ENCODE peak calls at places on chromosomes 3 and 15, in nine cellular contexts. One of them, this sample, is unnamed.

GRCh38 chr15:20348291-20348899 is 193.2 kb downstream of the GOLGA6L6 start:
- DNase-seq in vagina: peak
- DNase-seq in sigmoid colon: peak
- DNase-seq in Panc1: no peak
- DNase-seq in HepG2: no peak
- DNase-seq in breast epithelium: no peak
- DNase-seq in transverse colon: no peak
- DNase-seq in HL-60: no peak
- DNase-seq in GM12878: no peak
- DNase-seq in this sample: no peak

GRCh38 chr15:29871401-29871800 is 49.1 kb upstream of the TJP1 start:
- DNase-seq in HL-60: no peak
- DNase-seq in Panc1: no peak
- DNase-seq in vagina: no peak
- DNase-seq in transverse colon: no peak
- DNase-seq in HepG2: no peak
- DNase-seq in breast epithelium: no peak
- DNase-seq in GM12878: no peak
- DNase-seq in sigmoid colon: no peak
- DNase-seq in this sample: no peak

GRCh38 chr3:137709011-137709601 is 55.0 kb upstream of the SOX14 start:
- DNase-seq in Panc1: no peak
- DNase-seq in breast epithelium: no peak
- DNase-seq in HepG2: peak
- DNase-seq in sigmoid colon: no peak
- DNase-seq in vagina: no peak
- DNase-seq in transverse colon: no peak
- DNase-seq in HL-60: no peak
- DNase-seq in GM12878: no peak
- DNase-seq in this sample: peak

GRCh38 chr3:141491929-141492328 is 5.1 kb downstream of the RASA2 start:
- DNase-seq in sigmoid colon: no peak
- DNase-seq in HL-60: no peak
- DNase-seq in breast epithelium: no peak
- DNase-seq in Panc1: no peak
- DNase-seq in GM12878: no peak
- DNase-seq in HepG2: no peak
- DNase-seq in transverse colon: no peak
- DNase-seq in vagina: no peak
- DNase-seq in this sample: no peak

GRCh38 chr15:60419752-60420151 is 22.0 kb upstream of the ANXA2 start:
- DNase-seq in HL-60: no peak
- DNase-seq in transverse colon: no peak
- DNase-seq in sigmoid colon: no peak
- DNase-seq in breast epithelium: no peak
- DNase-seq in Panc1: no peak
- DNase-seq in HepG2: no peak
- DNase-seq in GM12878: no peak
- DNase-seq in vagina: no peak
- DNase-seq in this sample: no peak

GRCh38 chr15:33872761-33873106 is 95.6 kb upstream of the CHRM5 start:
- DNase-seq in sigmoid colon: no peak
- DNase-seq in GM12878: no peak
- DNase-seq in HL-60: no peak
- DNase-seq in breast epithelium: no peak
- DNase-seq in transverse colon: no peak
- DNase-seq in vagina: no peak
- DNase-seq in HepG2: no peak
- DNase-seq in Panc1: no peak
- DNase-seq in this sample: no peak

GRCh38 chr15:45645026-45645980 is 10.5 kb downstream of the SQOR start:
- DNase-seq in transverse colon: peak
- DNase-seq in HepG2: no peak
- DNase-seq in HL-60: peak
- DNase-seq in sigmoid colon: no peak
- DNase-seq in breast epithelium: no peak
- DNase-seq in Panc1: no peak
- DNase-seq in GM12878: no peak
- DNase-seq in vagina: no peak
- DNase-seq in this sample: no peak

GRCh38 chr15:64904189-64904588 is 7.5 kb upstream of the ANKDD1A start:
- DNase-seq in Panc1: no peak
- DNase-seq in GM12878: no peak
- DNase-seq in vagina: no peak
- DNase-seq in breast epithelium: no peak
- DNase-seq in transverse colon: no peak
- DNase-seq in sigmoid colon: no peak
- DNase-seq in HepG2: no peak
- DNase-seq in HL-60: no peak
- DNase-seq in this sample: no peak

GRCh38 chr3:53597136-53597915 is 102.9 kb downstream of the CACNA1D start:
- DNase-seq in HepG2: no peak
- DNase-seq in vagina: peak
- DNase-seq in Panc1: no peak
- DNase-seq in breast epithelium: no peak
- DNase-seq in HL-60: no peak
- DNase-seq in transverse colon: no peak
- DNase-seq in GM12878: no peak
- DNase-seq in sigmoid colon: no peak
- DNase-seq in this sample: no peak

GRCh38 chr3:171049831-171050444 is 23.4 kb upstream of the SLC2A2 start:
- DNase-seq in Panc1: no peak
- DNase-seq in sigmoid colon: no peak
- DNase-seq in GM12878: peak
- DNase-seq in transverse colon: peak
- DNase-seq in vagina: no peak
- DNase-seq in HL-60: peak
- DNase-seq in HepG2: peak
- DNase-seq in breast epithelium: no peak
- DNase-seq in this sample: no peak

GRCh38 chr3:188077160-188077812 is 76.7 kb upstream of the LPP start:
- DNase-seq in sigmoid colon: peak
- DNase-seq in transverse colon: no peak
- DNase-seq in vagina: no peak
- DNase-seq in HL-60: no peak
- DNase-seq in GM12878: no peak
- DNase-seq in breast epithelium: peak
- DNase-seq in Panc1: no peak
- DNase-seq in HepG2: no peak
- DNase-seq in this sample: no peak

GRCh38 chr3:36923523-36923943 is 21.3 kb downstream of the TRANK1 start:
- DNase-seq in breast epithelium: no peak
- DNase-seq in transverse colon: no peak
- DNase-seq in HepG2: no peak
- DNase-seq in Panc1: no peak
- DNase-seq in vagina: peak
- DNase-seq in GM12878: no peak
- DNase-seq in sigmoid colon: no peak
- DNase-seq in HL-60: peak
- DNase-seq in this sample: no peak

GRCh38 chr15:41993447-41994170 is 21.3 kb upstream of the EHD4 start:
- DNase-seq in transverse colon: no peak
- DNase-seq in breast epithelium: no peak
- DNase-seq in Panc1: no peak
- DNase-seq in vagina: no peak
- DNase-seq in HepG2: no peak
- DNase-seq in GM12878: no peak
- DNase-seq in HL-60: no peak
- DNase-seq in sigmoid colon: no peak
- DNase-seq in this sample: no peak

GRCh38 chr3:4836516-4836915 is 142.7 kb upstream of the BHLHE40 start:
- DNase-seq in HL-60: no peak
- DNase-seq in HepG2: no peak
- DNase-seq in Panc1: no peak
- DNase-seq in transverse colon: no peak
- DNase-seq in vagina: no peak
- DNase-seq in breast epithelium: no peak
- DNase-seq in GM12878: no peak
- DNase-seq in sigmoid colon: no peak
- DNase-seq in this sample: no peak

GRCh38 chr3:184953396-184953795 is 141.4 kb downstream of the VPS8 start:
- DNase-seq in breast epithelium: no peak
- DNase-seq in transverse colon: no peak
- DNase-seq in sigmoid colon: no peak
- DNase-seq in vagina: no peak
- DNase-seq in Panc1: no peak
- DNase-seq in GM12878: no peak
- DNase-seq in HepG2: no peak
- DNase-seq in HL-60: no peak
- DNase-seq in this sample: no peak

GRCh38 chr3:25151497-25151896 is 276.6 kb upstream of the RARB start:
- DNase-seq in HepG2: no peak
- DNase-seq in GM12878: no peak
- DNase-seq in transverse colon: no peak
- DNase-seq in HL-60: no peak
- DNase-seq in breast epithelium: no peak
- DNase-seq in sigmoid colon: no peak
- DNase-seq in vagina: no peak
- DNase-seq in Panc1: no peak
- DNase-seq in this sample: no peak
- H3K27ac ChIP-seq in HepG2: no peak
- H3K27ac ChIP-seq in GM12878: no peak
- H3K27ac ChIP-seq in transverse colon: no peak
- H3K27ac ChIP-seq in HL-60: no peak
- H3K27ac ChIP-seq in breast epithelium: peak
- H3K27ac ChIP-seq in sigmoid colon: peak
- H3K27ac ChIP-seq in vagina: no peak
- H3K27ac ChIP-seq in Panc1: no peak
- H3K27ac ChIP-seq in this sample: no peak

GRCh38 chr15:80970018-80970657 is 19.5 kb downstream of the MESD start:
- DNase-seq in transverse colon: peak
- DNase-seq in GM12878: no peak
- DNase-seq in HepG2: peak
- DNase-seq in HL-60: peak
- DNase-seq in vagina: no peak
- DNase-seq in breast epithelium: peak
- DNase-seq in sigmoid colon: no peak
- DNase-seq in Panc1: no peak
- DNase-seq in this sample: peak
- TF ChIP-seq POLR2AphosphoS5 in transverse colon: no peak
- TF ChIP-seq POLR2AphosphoS5 in GM12878: no peak
- TF ChIP-seq POLR2AphosphoS5 in HepG2: no peak
- TF ChIP-seq POLR2AphosphoS5 in HL-60: no peak
- TF ChIP-seq POLR2AphosphoS5 in vagina: no peak
- TF ChIP-seq POLR2AphosphoS5 in breast epithelium: no peak
- TF ChIP-seq POLR2AphosphoS5 in sigmoid colon: no peak
- TF ChIP-seq POLR2AphosphoS5 in Panc1: no peak
- TF ChIP-seq POLR2AphosphoS5 in this sample: no peak

DNA sequence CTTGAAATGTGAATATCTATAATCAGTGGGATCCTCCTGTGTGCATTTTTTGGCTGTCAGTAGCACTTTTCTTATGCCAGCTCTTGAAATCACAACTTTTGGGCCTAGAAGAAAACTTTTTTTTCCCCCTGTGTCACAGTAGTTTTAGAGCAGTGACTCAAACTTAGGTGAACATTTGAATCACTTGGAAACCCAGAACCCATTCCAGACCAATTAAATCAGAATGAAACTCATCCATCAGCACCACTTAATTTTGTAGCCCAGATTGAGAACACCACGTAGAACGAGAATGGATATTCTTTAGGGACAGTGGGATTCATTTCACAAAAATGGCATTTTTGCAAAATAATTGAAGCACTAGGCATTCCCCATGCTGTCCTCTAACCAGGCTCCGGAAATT is 224.8 kb upstream of the NANOGP8 start:
- DNase-seq in Panc1: no peak
- DNase-seq in transverse colon: no peak
- DNase-seq in GM12878: no peak
- DNase-seq in breast epithelium: no peak
- DNase-seq in vagina: no peak
- DNase-seq in HL-60: no peak
- DNase-seq in HepG2: no peak
- DNase-seq in sigmoid colon: no peak
- DNase-seq in this sample: no peak
- H3K27ac ChIP-seq in Panc1: peak
- H3K27ac ChIP-seq in transverse colon: peak
- H3K27ac ChIP-seq in GM12878: no peak
- H3K27ac ChIP-seq in breast epithelium: no peak
- H3K27ac ChIP-seq in vagina: peak
- H3K27ac ChIP-seq in HL-60: no peak
- H3K27ac ChIP-seq in HepG2: no peak
- H3K27ac ChIP-seq in sigmoid colon: peak
- H3K27ac ChIP-seq in this sample: no peak

GRCh38 chr3:14891135-14892132 is 55.9 kb upstream of the NR2C2 start:
- DNase-seq in GM12878: no peak
- DNase-seq in breast epithelium: no peak
- DNase-seq in vagina: no peak
- DNase-seq in HepG2: no peak
- DNase-seq in HL-60: no peak
- DNase-seq in sigmoid colon: peak
- DNase-seq in Panc1: no peak
- DNase-seq in transverse colon: no peak
- DNase-seq in this sample: no peak
- TF ChIP-seq POLR2AphosphoS5 in GM12878: no peak
- TF ChIP-seq POLR2AphosphoS5 in breast epithelium: no peak
- TF ChIP-seq POLR2AphosphoS5 in vagina: no peak
- TF ChIP-seq POLR2AphosphoS5 in HepG2: no peak
- TF ChIP-seq POLR2AphosphoS5 in HL-60: no peak
- TF ChIP-seq POLR2AphosphoS5 in sigmoid colon: no peak
- TF ChIP-seq POLR2AphosphoS5 in Panc1: no peak
- TF ChIP-seq POLR2AphosphoS5 in transverse colon: no peak
- TF ChIP-seq POLR2AphosphoS5 in this sample: no peak

This sample was measured in SK-N-MC.